ENCODE peak calls at places on chromosomes 4 and X, in seven cellular contexts. S is HL-60, D is aorta, V is AG04450, T is SJSA1, F is fibroblast of pulmonary artery, X is ascending aorta. J is an unnamed sample.

GRCh38 chr4:37666625-37667071 is 19.5 kb downstream of the RELL1 start:
- DNase-seq in T (peak), D (no peak), S (no peak), F (peak), V (peak), X (peak), J (peak)

GRCh38 chr4:133146574-133147198 is 2.4 kb upstream of the PCDH10 start:
- DNase-seq in D (peak), S (no peak), T (no peak), X (peak), F (peak), V (no peak), J (peak)

GRCh38 chrX:135411893-135412292 is 9.9 kb upstream of the SMIM10L2A start:
- DNase-seq in S (no peak), D (no peak), F (no peak), T (no peak), X (no peak), V (no peak), J (no peak)

GRCh38 chr4:17475481-17475880 is 36.4 kb downstream of the QDPR start:
- DNase-seq in T (no peak), S (no peak), X (no peak), F (peak), V (no peak), D (no peak), J (no peak)

GRCh38 chrX:102138064-102138463 is 4.2 kb downstream of the TCEAL6 start:
- DNase-seq in X (no peak), S (no peak), T (no peak), V (no peak), D (no peak), F (no peak), J (no peak)

GRCh38 chr4:176999943-177000543 is 207.3 kb upstream of the VEGFC start:
- DNase-seq in T (no peak), V (no peak), D (no peak), F (no peak), X (no peak), S (no peak), J (no peak)

GRCh38 chr4:163404570-163404969 is 60.9 kb downstream of the NPY5R start:
- DNase-seq in V (no peak), S (no peak), D (no peak), X (no peak), T (no peak), F (peak), J (no peak)

GRCh38 chr4:151573945-151574344 is 165.0 kb downstream of the FHIP1A start:
- DNase-seq in F (no peak), V (no peak), T (no peak), X (no peak), D (no peak), S (no peak), J (no peak)

GRCh38 chrX:94414746-94415145 is 740.7 kb downstream of the FAM133A start:
- DNase-seq in V (no peak), S (no peak), F (no peak), T (no peak), D (no peak), X (no peak), J (no peak)

GRCh38 chr4:104966349-104967033 is 180.2 kb upstream of the TET2 start:
- DNase-seq in T (no peak), V (no peak), D (no peak), F (peak), X (no peak), S (peak), J (no peak)

GRCh38 chrX:100980608-100981497 is 11.3 kb downstream of the ARL13A start:
- DNase-seq in X (peak), F (peak), T (peak), V (no peak), S (no peak), D (peak), J (no peak)

GRCh38 chr4:147334478-147334877 is 146.4 kb upstream of the EDNRA start:
- DNase-seq in X (no peak), T (no peak), S (no peak), V (no peak), D (no peak), F (peak), J (no peak)

GRCh38 chrX:66012094-66012534 is 27.8 kb downstream of the VSIG4 start:
- DNase-seq in F (no peak), V (no peak), D (no peak), X (no peak), S (peak), T (no peak), J (no peak)

GRCh38 chrX:107154787-107155620 is 36.4 kb upstream of the RBM41 start:
- DNase-seq in T (peak), V (no peak), S (no peak), D (no peak), X (no peak), F (peak), J (no peak)

GRCh38 chrX:152895724-152896420 is 2.0 kb upstream of the ZNF185 start:
- DNase-seq in F (no peak), X (no peak), V (no peak), S (no peak), D (no peak), T (peak), J (peak)

GRCh38 chr4:41670530-41670929 is 78.0 kb downstream of the PHOX2B start:
- DNase-seq in T (no peak), F (no peak), S (no peak), X (no peak), D (no peak), V (no peak), J (no peak)

GRCh38 chr4:91936301-91936700 is 367.5 kb upstream of the GRID2 start:
- DNase-seq in F (peak), D (no peak), S (no peak), V (no peak), X (no peak), T (no peak), J (no peak)

GRCh38 chrX:40103565-40104323 is 6.0 kb upstream of the BCOR start:
- DNase-seq in F (no peak), D (no peak), T (no peak), V (no peak), X (no peak), S (no peak), J (no peak)

GRCh38 chrX:123860506-123860840 is 620 bp downstream of the XIAP start:
- DNase-seq in F (no peak), T (no peak), S (peak), V (no peak), D (no peak), X (no peak), J (no peak)

GRCh38 chrX:43559643-43560042 is 96.5 kb upstream of the MAOA start:
- DNase-seq in S (peak), D (no peak), V (no peak), T (peak), F (peak), X (peak), J (peak)

GRCh38 chr4:53015681-53016080 is 153.6 kb downstream of the RASL11B start:
- DNase-seq in D (no peak), F (peak), V (no peak), T (no peak), S (no peak), X (no peak), J (no peak)

GRCh38 chr4:185016946-185017797 is 1.1 kb upstream of the HELT start:
- DNase-seq in X (no peak), T (no peak), F (peak), S (no peak), V (no peak), D (no peak), J (no peak)

GRCh38 chr4:181264908-181265307 is 978.3 kb upstream of the TENM3 start:
- DNase-seq in V (no peak), D (no peak), S (no peak), T (no peak), F (no peak), X (no peak), J (no peak)
- H3K4me3 ChIP-seq in V (no peak), D (no peak), S (no peak), T (no peak), F (no peak), X (no peak), J (no peak)

GRCh38 chr4:99321241-99322191 is at the start of gene ADH1B:
- DNase-seq in V (no peak), D (no peak), S (no peak), T (no peak), X (peak), F (no peak), J (no peak)
- H3K4me3 ChIP-seq in V (no peak), D (peak), S (no peak), T (no peak), X (peak), F (no peak), J (no peak)

GRCh38 chrX:45803383-45803921 is 602.8 kb upstream of the DIPK2B start:
- DNase-seq in D (no peak), T (peak), X (no peak), F (peak), V (no peak), S (peak), J (no peak)
- H3K4me3 ChIP-seq in D (no peak), T (no peak), X (no peak), F (peak), V (peak), S (no peak), J (no peak)

GRCh38 chrX:118971552-118971951 is 2.9 kb upstream of the LONRF3 start:
- DNase-seq in T (no peak), S (no peak), X (no peak), D (no peak), V (no peak), F (no peak), J (no peak)

GRCh38 chrX:118975831-118976598 is 1.6 kb downstream of the LONRF3 start:
- DNase-seq in D (peak), X (peak), T (peak), V (no peak), S (peak), F (peak), J (peak)

GRCh38 chrX:118974908-118975671 is 672 bp downstream of the LONRF3 start:
- DNase-seq in F (peak), V (no peak), T (peak), S (peak), D (peak), X (peak), J (peak)

GRCh38 chrX:118974088-118974907 is at the start of gene LONRF3:
- DNase-seq in F (peak), S (peak), V (no peak), X (peak), D (peak), T (peak), J (peak)

DNA sequence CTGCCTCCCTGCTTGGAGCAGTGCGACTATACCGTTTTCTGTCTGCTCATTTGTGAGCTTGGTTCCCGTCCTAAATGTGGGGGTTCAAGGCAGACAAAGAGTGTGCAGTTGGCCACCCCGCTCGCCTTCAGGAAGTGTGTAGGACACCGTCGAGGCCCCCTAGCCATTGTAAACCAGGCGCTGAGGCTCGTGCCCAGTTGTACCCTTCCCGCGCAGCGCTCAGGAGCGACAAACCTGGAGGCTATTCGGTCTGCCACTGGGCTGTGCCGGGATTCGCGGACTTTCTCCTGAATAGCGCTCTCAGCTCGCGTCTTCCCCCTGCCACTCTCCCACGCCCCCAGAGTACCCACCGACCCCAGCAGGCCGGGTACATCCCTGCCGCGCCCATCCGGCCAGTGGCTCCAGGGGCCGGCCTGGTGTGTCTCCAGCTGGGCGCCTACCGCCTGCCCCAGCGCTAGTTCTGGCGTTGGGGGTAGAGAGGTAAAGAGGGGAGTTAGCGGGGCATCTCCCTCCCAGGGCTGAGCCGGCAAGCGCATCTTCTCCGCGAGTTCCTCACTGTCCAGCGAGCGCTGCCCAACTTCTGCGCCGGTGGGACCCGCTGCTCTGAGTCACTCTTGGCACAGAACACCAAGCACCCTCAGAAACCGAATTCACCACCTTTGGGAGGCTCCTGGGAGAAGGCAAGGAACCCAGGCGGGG is 880 bp upstream of the LONRF3 start:
- DNase-seq in F (no peak), X (peak), V (no peak), T (no peak), S (no peak), D (peak), J (peak)
- H3K4me3 ChIP-seq in F (no peak), X (peak), V (no peak), T (no peak), S (peak), D (peak), J (no peak)

GRCh38 chr4:155941085-155941484 is 12.6 kb downstream of the CTSO start:
- DNase-seq in V (no peak), X (no peak), D (no peak), S (no peak), F (no peak), T (no peak), J (no peak)
- H3K4me3 ChIP-seq in V (no peak), X (no peak), D (no peak), S (no peak), F (no peak), T (no peak), J (no peak)

GRCh38 chr4:82562553-82562854 is 716 bp upstream of the TMEM150C start:
- DNase-seq in S (no peak), D (no peak), T (no peak), V (no peak), F (no peak), X (no peak), J (no peak)

GRCh38 chr4:82555279-82555678 is 6.5 kb downstream of the TMEM150C start:
- DNase-seq in D (no peak), X (no peak), T (no peak), F (peak), V (no peak), S (no peak), J (no peak)

GRCh38 chr4:82561745-82562552 is at the start of gene TMEM150C:
- DNase-seq in S (no peak), X (no peak), D (peak), F (peak), V (no peak), T (no peak), J (no peak)

GRCh38 chr4:82559735-82560120 is 2.1 kb downstream of the TMEM150C start:
- DNase-seq in V (no peak), D (no peak), F (no peak), S (no peak), X (no peak), T (no peak), J (no peak)

GRCh38 chr4:82560853-82561744 is 689 bp downstream of the TMEM150C start:
- DNase-seq in D (no peak), S (no peak), F (no peak), V (no peak), T (no peak), X (no peak), J (no peak)
- H3K4me3 ChIP-seq in D (peak), S (no peak), F (peak), V (no peak), T (peak), X (peak), J (peak)

DNA sequence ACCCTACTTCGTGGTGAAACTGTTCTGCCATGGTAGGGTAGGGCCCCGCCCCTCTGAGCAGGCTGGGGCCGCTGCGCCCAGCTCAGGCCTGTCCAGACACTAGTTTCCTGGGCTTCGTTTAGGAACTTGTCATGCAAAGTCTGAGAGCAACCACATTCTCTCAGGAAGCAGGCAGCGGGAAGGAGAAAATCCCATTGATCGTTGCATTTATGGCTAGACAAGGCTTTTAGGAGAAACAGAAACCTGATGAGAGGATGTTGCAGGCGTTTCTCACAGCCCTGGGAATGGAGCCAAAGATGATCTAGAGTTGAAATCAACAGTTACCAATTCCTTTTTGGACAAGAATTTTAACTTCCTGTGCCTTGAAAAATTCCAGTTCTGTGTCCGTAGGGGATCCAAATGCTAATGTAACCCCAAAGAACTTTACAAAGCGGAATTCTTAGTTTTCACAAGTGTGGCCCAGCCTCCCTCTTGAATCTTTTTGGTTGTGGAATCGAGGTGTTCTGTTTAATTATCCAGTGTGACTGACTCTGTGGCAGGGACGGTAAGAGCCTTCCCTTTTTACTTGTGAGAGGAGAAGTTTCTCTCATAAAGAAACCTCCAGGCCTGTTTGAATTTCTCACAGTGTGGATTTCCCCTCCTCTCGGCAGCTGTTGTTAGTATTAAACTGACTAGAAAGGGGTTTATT is 4.5 kb upstream of the CXCL9 start:
- DNase-seq in S (peak), D (no peak), V (peak), X (no peak), F (peak), T (peak), J (no peak)
- H3K4me3 ChIP-seq in S (no peak), D (no peak), V (no peak), X (peak), F (peak), T (no peak), J (no peak)

GRCh38 chr4:55554453-55555030 is 7.8 kb upstream of the CLOCK start:
- DNase-seq in D (no peak), X (no peak), F (peak), S (no peak), V (no peak), T (no peak), J (no peak)
- H3K4me3 ChIP-seq in D (no peak), X (no peak), F (no peak), S (no peak), V (no peak), T (no peak), J (no peak)

GRCh38 chr4:11608992-11609391 is 180.3 kb upstream of the HS3ST1 start:
- DNase-seq in T (no peak), D (no peak), F (no peak), S (no peak), X (no peak), V (no peak), J (no peak)

GRCh38 chr4:11603594-11604194 is 175.0 kb upstream of the HS3ST1 start:
- DNase-seq in S (no peak), V (no peak), F (no peak), X (no peak), T (no peak), D (no peak), J (no peak)

GRCh38 chr4:11602606-11603355 is 174.1 kb upstream of the HS3ST1 start:
- DNase-seq in X (no peak), D (no peak), T (no peak), F (peak), V (no peak), S (no peak), J (no peak)

GRCh38 chr4:11605597-11605996 is 176.9 kb upstream of the HS3ST1 start:
- DNase-seq in F (peak), S (no peak), T (no peak), X (no peak), V (no peak), D (no peak), J (no peak)

GRCh38 chr4:11606078-11606477 is 177.4 kb upstream of the HS3ST1 start:
- DNase-seq in S (no peak), V (no peak), F (no peak), D (no peak), T (no peak), X (no peak), J (no peak)
- H3K4me3 ChIP-seq in S (no peak), V (no peak), F (no peak), D (no peak), T (no peak), X (no peak), J (no peak)

J was measured in lower leg skin.